ENCODE peak calls at places on chromosomes 6 and 20, in seven cellular contexts. O, S, K, B, A, T and H are unnamed samples.
A peak's percentile ranks its signal among the peaks of the same experiment; 100 is the strongest.

GRCh38 chr6:34897130-34897529 is 8.1 kb downstream of the ANKS1A start:
- DNase-seq in B (no peak), T (no peak), K (no peak), S (no peak), A (no peak), O (no peak), H (no peak)

GRCh38 chr20:11796041-11796440 is 121.7 kb upstream of the BTBD3 start:
- DNase-seq in S (no peak), B (no peak), K (no peak), T (no peak), A (no peak), O (no peak), H (no peak)

GRCh38 chr6:90458353-90459224 is 128.3 kb downstream of the MAP3K7 start:
- DNase-seq in T (peak; percentile 57), O (no peak), S (no peak), A (no peak), K (no peak), B (no peak), H (no peak)

GRCh38 chr6:2695464-2696095 is 55.1 kb downstream of the MYLK4 start:
- DNase-seq in S (no peak), O (no peak), T (no peak), A (no peak), K (no peak), B (no peak), H (no peak)

GRCh38 chr6:35385457-35386202 is 43.3 kb downstream of the PPARD start:
- DNase-seq in O (no peak), A (no peak), K (no peak), S (no peak), T (no peak), B (no peak), H (no peak)

GRCh38 chr20:46112430-46113020 is 5.6 kb upstream of the CD40 start:
- DNase-seq in A (no peak), K (no peak), B (no peak), S (no peak), T (no peak), O (no peak), H (no peak)

GRCh38 chr6:161694995-161695394 is 421.1 kb upstream of the AGPAT4 start:
- DNase-seq in A (no peak), K (no peak), T (no peak), B (peak; percentile 25), S (no peak), O (no peak), H (no peak)

GRCh38 chr6:1396952-1397868 is 7.8 kb downstream of the FOXF2 start:
- DNase-seq in O (peak; percentile 55), A (no peak), T (peak; percentile 25), K (peak; percentile 66), B (peak; percentile 78), S (peak; percentile 58), H (peak; percentile 80)

GRCh38 chr6:142200846-142201628 is 54.0 kb downstream of the VTA1 start:
- DNase-seq in S (no peak), K (no peak), O (no peak), A (no peak), B (no peak), T (no peak), H (no peak)

GRCh38 chr20:64247970-64248841 is 7.3 kb upstream of the PCMTD2 start:
- DNase-seq in B (no peak), A (peak; percentile 35), S (peak; percentile 11), K (no peak), O (no peak), T (no peak), H (peak; percentile 45)

GRCh38 chr6:51511081-51511480 is 576.3 kb downstream of the PKHD1 start:
- DNase-seq in B (no peak), A (no peak), T (no peak), O (no peak), S (no peak), K (no peak), H (no peak)

GRCh38 chr6:47076422-47077344 is 34.6 kb upstream of the ADGRF1 start:
- DNase-seq in O (no peak), S (peak; percentile 25), B (no peak), T (no peak), A (no peak), K (peak; percentile 36), H (no peak)

GRCh38 chr6:12270551-12271228 is 19.5 kb upstream of the EDN1 start:
- DNase-seq in A (no peak), S (no peak), T (no peak), B (peak; percentile 56), O (no peak), K (no peak), H (no peak)

GRCh38 chr6:35469711-35470662 is 1.8 kb downstream of the RPL10A start:
- DNase-seq in A (no peak), O (no peak), T (no peak), B (no peak), K (no peak), S (no peak), H (peak; percentile 65)

GRCh38 chr6:43089874-43090556 is 13.9 kb downstream of the PTK7 start:
- DNase-seq in A (no peak), S (no peak), T (no peak), O (no peak), B (no peak), K (no peak), H (no peak)

GRCh38 chr6:128209771-128210170 is 308.9 kb upstream of the THEMIS start:
- DNase-seq in T (no peak), O (no peak), B (no peak), S (no peak), K (no peak), A (no peak), H (no peak)

GRCh38 chr6:124793406-124793805 is 168.8 kb upstream of the RNF217 start:
- DNase-seq in O (no peak), A (no peak), B (no peak), K (no peak), T (no peak), S (no peak), H (no peak)

GRCh38 chr20:9070304-9070703 is 1.4 kb downstream of the PLCB4 start:
- DNase-seq in K (no peak), B (no peak), S (no peak), A (no peak), T (no peak), O (no peak), H (no peak)

GRCh38 chr6:155883334-155883731 is 427.7 kb upstream of the NOX3 start:
- DNase-seq in B (no peak), K (no peak), T (no peak), A (no peak), O (no peak), S (no peak), H (no peak)

DNA sequence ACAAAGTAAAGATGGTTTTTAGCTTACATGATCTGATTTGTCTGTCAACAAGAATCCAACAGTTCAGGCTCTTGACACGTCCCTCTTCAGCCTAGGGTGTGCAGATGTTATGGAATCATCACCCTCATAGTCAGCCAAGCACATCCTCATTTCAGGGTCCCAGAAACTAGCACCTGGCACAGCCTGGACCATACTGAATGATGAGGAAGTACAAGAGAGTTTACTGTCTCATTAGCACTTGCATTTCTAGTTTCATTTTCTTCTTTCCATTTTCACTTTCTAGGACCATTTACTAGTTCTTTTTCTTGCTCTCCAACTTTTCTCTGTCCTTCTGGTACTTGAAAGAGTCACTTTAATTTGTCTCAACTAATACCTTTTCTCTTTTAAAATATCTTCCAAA is 6.5 kb downstream of the RIPOR2 start:
- DNase-seq in K (no peak), B (peak; percentile 76), A (no peak), S (no peak), O (no peak), T (no peak), H (no peak)
- H3K4me1 ChIP-seq in K (no peaks in the 10 kb centered on the region), B (peaks cover 13% of the 10 kb centered on the region), A (no peaks in the 10 kb centered on the region), S (no peaks in the 10 kb centered on the region), O (no peaks in the 10 kb centered on the region), T (peaks cover 59% of the 10 kb centered on the region), H (peaks cover 12% of the 10 kb centered on the region)

GRCh38 chr6:5219292-5219691 is 41.5 kb downstream of the LYRM4 start:
- DNase-seq in B (no peak), S (no peak), T (no peak), K (no peak), O (no peak), A (no peak), H (no peak)

GRCh38 chr6:5215181-5215580 is 45.6 kb downstream of the LYRM4 start:
- DNase-seq in B (no peak), S (no peak), K (no peak), A (no peak), T (no peak), O (no peak), H (no peak)

GRCh38 chr6:5213851-5214507 is 46.8 kb downstream of the LYRM4 start:
- DNase-seq in T (no peak), K (no peak), B (no peak), A (no peak), O (no peak), S (peak; percentile 37), H (no peak)

GRCh38 chr6:5215799-5216198 is 45.0 kb downstream of the LYRM4 start:
- DNase-seq in B (no peak), O (no peak), K (no peak), A (no peak), S (no peak), T (no peak), H (no peak)

GRCh38 chr6:5214570-5215052 is 46.1 kb downstream of the LYRM4 start:
- DNase-seq in O (no peak), T (no peak), S (peak; percentile 69), K (peak; percentile 41), B (no peak), A (no peak), H (no peak)
- H3K4me1 ChIP-seq in O (no peaks in the 10 kb centered on the region), T (no peaks in the 10 kb centered on the region), S (no peaks in the 10 kb centered on the region), K (peaks cover 8% of the 10 kb centered on the region), B (peaks cover 9% of the 10 kb centered on the region), A (no peaks in the 10 kb centered on the region), H (no peaks in the 10 kb centered on the region)

DNA sequence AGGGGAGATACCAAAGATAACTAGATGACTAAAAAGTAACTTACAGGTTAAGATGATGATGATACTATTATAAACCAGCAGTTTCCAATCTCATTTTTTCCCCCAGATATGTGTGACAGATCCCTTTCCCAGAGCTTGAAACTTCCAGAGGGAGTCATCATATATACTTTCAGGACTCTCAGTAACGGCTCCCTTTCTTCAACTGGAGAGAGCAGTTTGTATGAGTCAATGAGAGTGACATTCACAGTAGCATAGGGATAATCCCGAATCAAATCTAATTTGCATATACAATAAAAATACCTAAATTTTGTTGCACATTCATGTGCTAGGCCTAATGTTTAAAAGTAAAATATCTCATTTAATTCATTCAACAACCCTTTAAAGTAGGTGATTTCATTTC is 29.7 kb downstream of the IGF2R start:
- DNase-seq in K (no peak), T (no peak), S (no peak), A (no peak), B (no peak), O (no peak), H (no peak)
- H3K4me1 ChIP-seq in K (no peaks in the 10 kb centered on the region), T (peaks cover 7% of the 10 kb centered on the region), S (no peaks in the 10 kb centered on the region), A (no peaks in the 10 kb centered on the region), B (peaks cover 11% of the 10 kb centered on the region), O (no peaks in the 10 kb centered on the region), H (no peaks in the 10 kb centered on the region)

GRCh38 chr20:57586370-57586793 is 25.5 kb downstream of the PCK1 start:
- DNase-seq in T (no peak), K (no peak), S (no peak), A (no peak), O (no peak), B (no peak), H (no peak)
- H3K4me1 ChIP-seq in T (no peaks in the 10 kb centered on the region), K (no peaks in the 10 kb centered on the region), S (no peaks in the 10 kb centered on the region), A (no peaks in the 10 kb centered on the region), O (peaks cover 14% of the 10 kb centered on the region), B (no peaks in the 10 kb centered on the region), H (peaks cover 6% of the 10 kb centered on the region)